ENCODE peak calls at places on chromosome 17, in four cellular contexts. K, W, M and A are unnamed samples.

GRCh38 chr17:6580628-6581027 is 24.3 kb upstream of the PITPNM3 start:
- DNase-seq in W (no peak), M (no peak), K (no peak), A (no peak)

GRCh38 chr17:3400008-3400407 is 1.8 kb upstream of the OR1E1 start:
- DNase-seq in K (no peak), W (no peak), M (no peak), A (no peak)

GRCh38 chr17:57562231-57562630 is 182.9 kb downstream of the CCDC182 start:
- DNase-seq in K (no peak), W (no peak), M (no peak), A (no peak)

GRCh38 chr17:2386400-2387085 is 14.3 kb downstream of the MNT start:
- DNase-seq in K (no peak), M (no peak), W (no peak), A (no peak)

GRCh38 chr17:40466298-40466971 is 23.2 kb downstream of the IGFBP4 start:
- DNase-seq in W (no peak), M (no peak), K (no peak), A (no peak)

GRCh38 chr17:37824534-37825485 is 80.0 kb upstream of the HNF1B start:
- DNase-seq in M (no peak), K (no peak), W (no peak), A (no peak)

GRCh38 chr17:43784068-43784467 is 3.8 kb downstream of the CFAP97D1 start:
- DNase-seq in M (no peak), W (no peak), K (no peak), A (no peak)

GRCh38 chr17:80766290-80766689 is 221.7 kb downstream of the RPTOR start:
- DNase-seq in M (no peak), K (no peak), W (no peak), A (no peak)

GRCh38 chr17:300881-301280 is 51.7 kb downstream of the RPH3AL start:
- DNase-seq in K (no peak), W (no peak), M (no peak), A (no peak)

GRCh38 chr17:81021531-81022370 is 13.2 kb upstream of the BAIAP2 start:
- DNase-seq in M (no peak), W (no peak), K (no peak), A (no peak)

GRCh38 chr17:47649972-47650524 is 329 bp downstream of the KPNB1 start:
- DNase-seq in W (no peak), M (no peak), K (no peak), A (no peak)

GRCh38 chr17:81181811-81182185 is 15.8 kb upstream of the AATK start:
- DNase-seq in K (no peak), W (no peak), M (no peak), A (no peak)

GRCh38 chr17:80274317-80274716 is 13.7 kb downstream of the RNF213 start:
- DNase-seq in M (no peak), W (no peak), K (no peak), A (no peak)

GRCh38 chr17:71251276-71251675 is 869.5 kb upstream of the SOX9 start:
- DNase-seq in W (no peak), M (no peak), K (no peak), A (no peak)

GRCh38 chr17:8736796-8737195 is 7.8 kb downstream of the CCDC42 start:
- DNase-seq in K (no peak), M (no peak), W (no peak), A (no peak)

GRCh38 chr17:29291163-29291752 is 2.7 kb downstream of the NUFIP2 start:
- DNase-seq in M (no peak), K (no peak), W (peak; percentile 43), A (no peak)

GRCh38 chr17:79985361-79985760 is 50.3 kb downstream of the TBC1D16 start:
- DNase-seq in M (no peak), K (no peak), W (no peak), A (no peak)

GRCh38 chr17:61872099-61872498 is 8.8 kb upstream of the BRIP1 start:
- DNase-seq in W (no peak), K (no peak), M (no peak), A (no peak)

GRCh38 chr17:73972901-73973300 is 230.6 kb upstream of the RPL38 start:
- DNase-seq in M (no peak), K (no peak), W (no peak), A (no peak)

GRCh38 chr17:14552311-14552710 is 251.4 kb downstream of the HS3ST3B1 start:
- DNase-seq in K (no peak), M (no peak), W (no peak), A (no peak)

DNA sequence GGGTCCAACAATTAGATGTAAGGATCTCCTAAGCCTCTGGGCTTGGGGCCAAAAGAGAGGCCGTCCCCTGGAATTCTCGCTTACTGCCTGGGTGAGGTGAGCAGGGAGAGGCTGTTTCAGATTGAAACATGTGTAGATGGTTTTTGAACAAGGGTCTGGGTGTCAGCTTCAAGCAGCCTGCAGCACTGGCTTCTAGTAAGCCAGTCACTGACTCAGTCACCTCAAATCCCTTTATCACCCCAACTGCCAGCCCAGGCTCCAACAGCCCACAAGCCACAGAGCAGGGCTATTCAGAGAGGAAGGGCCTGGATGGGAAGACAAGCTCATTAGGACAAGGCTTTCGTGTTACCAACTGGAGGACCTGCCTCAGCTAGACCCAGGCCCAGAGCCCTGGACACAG is 180.2 kb downstream of the CCT6B start:
- DNase-seq in K (no peak), W (no peak), M (no peak), A (no peak)
- TF ChIP-seq CTCF in K (no peak), W (no peak), M (no peak), A (no peak)

GRCh38 chr17:56125830-56126819 is 27.1 kb upstream of the ANKFN1 start:
- DNase-seq in K (peak; percentile 8), M (no peak), W (peak; percentile 41), A (no peak)
- TF ChIP-seq CTCF in K (peak; percentile 54), M (no peak), W (peak; percentile 57), A (no peak)

DNA sequence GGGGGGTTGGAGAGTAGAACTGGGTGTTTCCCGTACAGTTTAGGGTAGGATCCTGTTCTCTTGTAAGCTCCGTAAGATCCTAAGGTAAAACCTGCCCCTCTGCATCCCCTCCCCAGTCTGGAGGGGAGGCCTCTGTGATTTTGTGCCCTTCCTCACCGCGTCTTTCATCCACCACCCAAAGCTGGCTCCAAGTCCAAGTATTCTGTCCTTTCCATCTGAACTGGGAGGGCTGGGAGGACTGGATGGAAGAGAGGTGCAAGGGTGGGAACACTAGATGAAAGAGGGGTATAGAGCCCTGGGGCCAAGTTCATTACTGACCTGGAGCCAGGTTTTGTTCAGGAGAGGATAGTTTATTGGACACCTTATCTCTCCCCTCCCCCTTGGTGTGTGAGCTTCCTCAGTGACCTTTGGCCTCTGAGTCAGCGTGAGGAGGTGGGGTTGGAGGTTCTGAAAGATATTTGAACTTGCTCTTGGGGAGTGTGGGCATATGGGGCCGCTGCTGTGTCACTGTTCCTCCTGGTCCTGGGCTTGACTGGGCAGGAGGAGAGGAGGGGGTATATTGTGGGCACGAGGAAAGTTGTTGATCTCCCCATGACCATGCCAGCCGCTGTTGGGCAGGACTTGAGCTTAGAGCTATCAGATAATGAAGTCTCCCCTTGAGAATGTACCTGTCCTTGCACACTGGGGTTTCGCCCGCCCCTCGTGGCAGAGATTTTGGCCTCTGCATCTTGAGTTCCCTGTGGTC is 1.6 kb downstream of the LASP1 start:
- DNase-seq in K (no peak), W (peak; percentile 94), M (no peak), A (peak; percentile 67)
- TF ChIP-seq CTCF in K (no peak), W (peak; percentile 28), M (no peak), A (no peak)

GRCh38 chr17:49515196-49515770 is 20.2 kb downstream of the NGFR start:
- DNase-seq in K (peak; percentile 95), W (peak; percentile 91), M (no peak), A (no peak)
- TF ChIP-seq CTCF in K (peak; percentile 44), W (peak; percentile 31), M (no peak), A (no peak)

DNA sequence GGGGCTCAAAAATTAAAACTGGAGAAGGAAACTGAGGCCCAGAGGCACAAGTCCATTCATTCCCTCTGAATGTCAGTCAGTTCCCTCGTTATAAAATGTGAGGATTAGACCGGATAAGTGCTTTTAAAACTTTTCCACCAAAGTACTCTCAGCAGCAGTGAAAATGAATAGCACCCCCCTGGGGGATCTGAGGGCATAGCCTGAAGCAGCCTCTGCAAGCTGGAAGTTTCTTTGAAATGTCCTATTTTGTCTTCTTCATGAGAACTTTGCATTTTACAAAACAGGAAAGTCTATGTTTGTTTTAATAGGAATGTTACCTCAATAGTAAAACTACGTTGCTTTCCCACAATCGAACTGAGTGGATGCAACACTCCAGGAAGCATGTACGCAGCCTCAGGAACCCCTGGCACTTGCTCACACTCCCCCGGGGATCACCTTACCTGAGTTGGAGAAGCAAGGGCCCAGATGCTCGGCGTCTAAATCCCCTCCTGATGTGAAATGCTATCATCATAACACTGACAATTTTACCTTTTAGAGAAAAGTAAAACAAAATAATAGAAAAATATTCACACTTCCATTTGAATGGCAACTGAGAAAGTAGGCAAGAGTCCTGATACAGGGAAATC is 272.9 kb downstream of the CEP112 start:
- DNase-seq in W (no peak), K (no peak), M (no peak), A (no peak)
- TF ChIP-seq CTCF in W (peak; percentile 4), K (no peak), M (no peak), A (no peak)

GRCh38 chr17:55663395-55663794 is 59.3 kb downstream of the TMEM100 start:
- DNase-seq in K (no peak), W (no peak), M (no peak), A (no peak)
- TF ChIP-seq CTCF in K (no peak), W (no peak), M (no peak), A (no peak)

GRCh38 chr17:35705705-35706104 is 25.7 kb upstream of the RASL10B start:
- DNase-seq in W (no peak), K (no peak), M (no peak), A (no peak)

GRCh38 chr17:35701491-35701890 is 29.9 kb upstream of the RASL10B start:
- DNase-seq in W (no peak), M (no peak), K (no peak), A (no peak)

GRCh38 chr17:35708149-35708548 is 23.3 kb upstream of the RASL10B start:
- DNase-seq in W (no peak), M (no peak), K (no peak), A (no peak)

GRCh38 chr17:35708951-35709350 is 22.5 kb upstream of the RASL10B start:
- DNase-seq in M (no peak), W (no peak), K (no peak), A (no peak)

DNA sequence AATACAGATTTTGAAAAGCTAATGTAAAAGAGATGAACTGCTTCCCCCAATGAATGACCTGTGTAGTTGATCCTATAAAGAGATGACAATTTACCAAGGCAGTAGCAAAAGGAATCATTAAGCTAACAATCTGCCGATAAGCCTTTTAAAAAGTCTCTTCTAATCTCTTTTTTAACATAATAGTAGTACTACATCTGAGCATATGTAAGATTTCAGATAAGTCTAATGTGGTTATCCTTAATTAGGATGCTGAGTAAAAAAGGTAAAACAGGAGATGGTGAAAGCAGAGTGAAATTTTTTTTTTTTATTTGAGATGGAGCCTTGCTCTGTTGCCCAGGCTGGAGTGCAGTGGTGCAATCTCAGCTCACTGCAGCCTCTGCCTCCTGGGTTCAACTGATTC is 26.2 kb upstream of the RASL10B start:
- DNase-seq in K (no peak), M (no peak), W (no peak), A (no peak)
- TF ChIP-seq CTCF in K (no peak), M (no peak), W (no peak), A (no peak)

GRCh38 chr17:41496803-41497484 is 7.2 kb upstream of the KRT36 start:
- DNase-seq in M (no peak), W (peak; percentile 83), K (peak; percentile 84), A (no peak)
- TF ChIP-seq CTCF in M (no peak), W (peak; percentile 81), K (peak; percentile 91), A (no peak)

GRCh38 chr17:68771867-68772515 is 170.8 kb upstream of the FAM20A start:
- DNase-seq in K (no peak), W (peak; percentile 47), M (no peak), A (no peak)
- TF ChIP-seq CTCF in K (peak; percentile 75), W (peak; percentile 68), M (peak; percentile 17), A (no peak)

GRCh38 chr17:28119049-28119448 is 76.6 kb downstream of the NLK start:
- DNase-seq in M (no peak), W (no peak), K (no peak), A (no peak)
- TF ChIP-seq CTCF in M (no peak), W (no peak), K (no peak), A (no peak)